ENCODE peak calls at places on chromosomes 2 and 18, in four cellular contexts. W is heart right ventricle; O is colonic mucosa; E is CD8-positive, alpha-beta memory T cell. F is an unnamed sample. For H3K4me1, the result is how much of the 10 kb centered on the place peaks cover.

GRCh38 chr2:239763433-239764097 is 261.6 kb downstream of the NDUFA10 start:
- DNase-seq in W (no peak), O (no peak), E (peak), F (no peak)

GRCh38 chr18:43563780-43564179 is 286.5 kb upstream of the SYT4 start:
- DNase-seq in W (no peak), O (no peak), E (no peak), F (no peak)

GRCh38 chr2:36511858-36512630 is 85.9 kb downstream of the FEZ2 start:
- DNase-seq in W (no peak), O (no peak), E (no peak), F (no peak)

GRCh38 chr18:54229660-54230059 is 5.2 kb upstream of the MBD2 start:
- DNase-seq in W (no peak), O (no peak), E (no peak), F (no peak)

GRCh38 chr2:69789129-69789528 is 40.3 kb upstream of the GMCL1 start:
- DNase-seq in W (no peak), O (no peak), E (no peak), F (no peak)

GRCh38 chr18:28332071-28332470 is 155.1 kb upstream of the CDH2 start:
- DNase-seq in W (no peak), O (no peak), E (no peak), F (no peak)

GRCh38 chr2:200397785-200398184 is 91.3 kb downstream of the SPATS2L start:
- DNase-seq in W (no peak), O (no peak), E (no peak), F (no peak)

GRCh38 chr2:32864337-32864736 is 82.4 kb upstream of the LTBP1 start:
- DNase-seq in W (no peak), O (no peak), E (no peak), F (no peak)

GRCh38 chr2:122843503-122843902 is 1088.1 kb downstream of the TSN start:
- DNase-seq in W (no peak), O (no peak), E (no peak), F (no peak)

GRCh38 chr2:172454404-172455120 is 27.2 kb downstream of the ITGA6 start:
- DNase-seq in W (no peak), O (no peak), E (no peak), F (no peak)

GRCh38 chr2:28377984-28378678 is 14.5 kb upstream of the FOSL2 start:
- DNase-seq in W (no peak), O (peak), E (no peak), F (no peak)

GRCh38 chr2:29615183-29615582 is 306.2 kb downstream of the ALK start:
- DNase-seq in W (no peak), O (no peak), E (no peak), F (no peak)

GRCh38 chr2:13000644-13001375 is 284.1 kb downstream of the TRIB2 start:
- DNase-seq in W (no peak), O (no peak), E (no peak), F (no peak)

GRCh38 chr2:237859533-237860272 is at the start of gene RAMP1:
- DNase-seq in W (no peak), O (no peak), E (no peak), F (no peak)

GRCh38 chr2:11781624-11782023 is 35.2 kb downstream of the LPIN1 start:
- DNase-seq in W (no peak), O (no peak), E (no peak), F (no peak)

GRCh38 chr2:37453024-37453423 is 108.6 kb downstream of the QPCT start:
- DNase-seq in W (no peak), O (no peak), E (no peak), F (peak)

GRCh38 chr18:54532962-54533361 is 58.1 kb upstream of the DYNAP start:
- DNase-seq in W (no peak), O (no peak), E (no peak), F (no peak)

GRCh38 chr2:16890081-16890480 is 224.4 kb upstream of the CYRIA start:
- DNase-seq in W (no peak), O (no peak), E (no peak), F (no peak)

GRCh38 chr18:59986139-59986538 is 86.3 kb downstream of the PMAIP1 start:
- DNase-seq in W (no peak), O (no peak), E (no peak), F (no peak)

GRCh38 chr2:59449264-59449663 is 1104.2 kb downstream of the BCL11A start:
- DNase-seq in W (no peak), O (no peak), E (no peak), F (no peak)

GRCh38 chr18:75130591-75131274 is 78.2 kb downstream of the PTGR3 start:
- DNase-seq in W (no peak), O (peak), E (no peak), F (no peak)

GRCh38 chr18:23884712-23885375 is 129.7 kb upstream of the TTC39C start:
- DNase-seq in W (no peak), O (peak), E (no peak), F (no peak)

GRCh38 chr2:101356486-101356885 is 30.8 kb downstream of the CREG2 start:
- DNase-seq in W (no peak), O (no peak), E (no peak), F (no peak)

GRCh38 chr2:217070611-217071010 is 210.7 kb upstream of the TNP1 start:
- DNase-seq in W (no peak), O (no peak), E (no peak), F (no peak)

GRCh38 chr2:86703704-86704370 is 16.3 kb upstream of the RMND5A start:
- DNase-seq in W (peak), O (peak), E (no peak), F (no peak)

GRCh38 chr18:47323158-47323557 is 71.7 kb upstream of the SKOR2 start:
- DNase-seq in W (no peak), O (no peak), E (no peak), F (no peak)

GRCh38 chr2:170711774-170712652 is 3.1 kb upstream of the SP5 start:
- DNase-seq in W (no peak), O (peak), E (no peak), F (no peak)

GRCh38 chr2:127455566-127456493 is 37.6 kb downstream of the PROC start:
- DNase-seq in W (no peak), O (peak), E (no peak), F (peak)

GRCh38 chr2:234621120-234621519 is 124.2 kb upstream of the ARL4C start:
- DNase-seq in W (no peak), O (no peak), E (no peak), F (no peak)

GRCh38 chr2:174595415-174595814 is 2.2 kb downstream of the WIPF1 start:
- DNase-seq in W (no peak), O (no peak), E (no peak), F (no peak)
- H3K4me3 ChIP-seq in W (peak), O (no peak), E (peak), F (peak)

GRCh38 chr2:167212054-167212648 is 323.9 kb downstream of the XIRP2 start:
- DNase-seq in W (no peak), O (peak), E (no peak), F (no peak)
- H3K4me1 ChIP-seq in W (under half), O (under half), E (under half), F (under half)

GRCh38 chr2:213149949-213150314 is 1.5 kb downstream of the IKZF2 start:
- DNase-seq in W (no peak), O (no peak), E (no peak), F (no peak)

GRCh38 chr2:213149332-213149875 is 2.0 kb downstream of the IKZF2 start:
- DNase-seq in W (no peak), O (no peak), E (no peak), F (no peak)

GRCh38 chr2:213148572-213149331 is 2.7 kb downstream of the IKZF2 start:
- DNase-seq in W (no peak), O (no peak), E (no peak), F (no peak)

GRCh38 chr2:213145723-213146242 is 5.6 kb downstream of the IKZF2 start:
- DNase-seq in W (no peak), O (no peak), E (no peak), F (no peak)

GRCh38 chr2:213147550-213147949 is 3.9 kb downstream of the IKZF2 start:
- DNase-seq in W (no peak), O (no peak), E (no peak), F (no peak)
- H3K4me3 ChIP-seq in W (peak), O (no peak), E (no peak), F (peak)

DNA sequence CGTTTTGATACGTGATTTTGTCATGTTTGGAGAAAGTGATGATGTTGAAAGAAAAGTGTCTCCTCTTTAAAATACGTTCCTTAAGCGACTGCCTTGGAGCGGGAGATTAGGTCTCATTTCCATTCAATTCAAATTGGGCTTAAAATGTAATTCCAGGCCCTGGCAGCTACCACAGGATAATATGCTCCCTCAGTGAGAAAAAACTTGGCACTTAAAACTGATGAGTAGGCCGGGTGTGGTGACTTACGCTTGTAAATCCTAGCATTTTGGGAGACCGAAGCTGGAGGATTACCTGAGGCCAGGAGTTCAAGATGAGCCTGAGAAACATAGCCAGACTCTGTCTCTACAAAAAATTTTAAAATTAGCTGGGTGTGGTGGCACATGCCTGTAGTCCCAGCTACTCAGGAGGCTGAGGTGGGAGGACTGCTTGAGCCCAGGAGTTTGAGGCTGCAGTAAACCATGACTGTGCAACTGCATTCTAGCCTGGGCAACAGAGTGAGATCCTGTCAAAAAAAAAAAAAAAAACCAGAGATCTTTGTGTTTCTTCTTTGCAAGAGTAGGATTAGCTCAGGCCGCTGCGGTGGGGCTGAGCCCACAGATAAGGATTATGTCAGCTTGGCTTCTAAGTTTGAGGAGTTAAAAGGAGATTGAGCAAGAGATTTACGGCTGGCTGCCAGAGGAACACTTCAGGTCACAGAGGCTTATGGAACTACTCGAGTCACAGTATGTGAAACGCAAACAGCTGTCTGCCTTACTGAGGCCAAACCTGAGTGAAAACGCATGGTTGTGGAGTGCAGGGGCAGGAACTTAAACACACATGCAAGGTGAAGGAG is 146.5 kb upstream of the L3MBTL4 start:
- DNase-seq in W (peak), O (peak), E (no peak), F (no peak)
- H3K4me1 ChIP-seq in W (under half), O (under half), E (under half), F (under half)

GRCh38 chr2:207984765-207985480 is 40.4 kb downstream of the PLEKHM3 start:
- DNase-seq in W (no peak), O (no peak), E (no peak), F (no peak)
- H3K4me3 ChIP-seq in W (no peak), O (no peak), E (no peak), F (no peak)

DNA sequence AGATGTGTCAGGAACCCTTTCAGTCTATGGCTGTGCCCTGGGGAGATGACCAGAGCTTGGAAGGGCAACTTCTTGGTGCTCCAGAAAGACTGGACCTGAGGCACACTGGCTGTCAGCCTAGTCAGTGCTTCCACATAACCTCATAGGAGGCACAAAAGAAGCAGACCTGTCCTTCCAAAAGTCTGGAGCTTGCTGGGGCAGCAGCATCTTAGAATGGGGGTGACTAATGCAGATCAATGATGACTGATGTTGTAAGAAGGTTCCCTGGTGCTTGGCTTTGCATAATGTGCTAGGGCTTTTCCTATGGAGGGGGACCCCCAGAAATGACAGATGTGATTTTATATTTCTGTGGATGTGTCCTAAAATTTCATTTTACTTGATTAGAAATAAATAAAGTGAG is 255.7 kb upstream of the THUMPD2 start:
- DNase-seq in W (no peak), O (no peak), E (no peak), F (no peak)
- H3K4me1 ChIP-seq in W (under half), O (under half), E (under half), F (under half)

DNA sequence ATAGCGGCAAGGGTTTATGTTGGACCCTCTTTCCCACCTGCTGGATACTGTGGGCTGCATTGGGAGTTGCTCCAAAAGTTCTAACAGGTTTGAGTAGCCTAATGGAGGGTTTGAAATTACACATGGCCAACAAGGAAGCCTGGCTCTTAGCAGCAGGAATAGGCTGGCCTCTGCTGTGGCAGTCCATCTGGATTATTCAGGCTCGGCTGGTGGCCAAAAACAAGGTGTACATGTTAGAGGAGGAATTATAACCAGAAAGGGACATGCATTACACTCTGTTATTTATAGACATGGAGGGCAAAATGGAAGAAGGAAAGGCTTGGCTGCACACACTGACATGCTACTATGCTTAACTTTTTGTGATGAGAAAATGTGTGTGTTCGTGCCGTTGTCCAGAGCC is 61.1 kb upstream of the NRXN1 start:
- DNase-seq in W (no peak), O (no peak), E (no peak), F (no peak)
- H3K4me3 ChIP-seq in W (no peak), O (no peak), E (no peak), F (no peak)